ENCODE peak calls at places on chromosome 3, in nine cellular contexts. C is ovary, E is transverse colon, D is HepG2, B is suprapubic skin, I is K562, P is sigmoid colon, S is SK-N-SH, O is tibial nerve. G is an unnamed sample.
A peak's percentile ranks its signal among the peaks of the same experiment; 100 is the strongest.

GRCh38 chr3:45774581-45775505 is 21.5 kb downstream of the SLC6A20 start:
- DNase-seq in C (no peak), E (no peak), D (no peak), B (peak; percentile 55), I (no peak), P (no peak), S (no peak), O (no peak), G (no peak)

GRCh38 chr3:81658322-81658997 is 103.0 kb downstream of the GBE1 start:
- DNase-seq in C (no peak), E (no peak), D (no peak), B (no peak), I (no peak), P (no peak), S (no peak), O (no peak), G (no peak)

GRCh38 chr3:189902230-189903186 is 218.2 kb downstream of the P3H2 start:
- DNase-seq in C (no peak), E (no peak), D (no peak), B (no peak), I (no peak), P (no peak), S (no peak), O (no peak), G (no peak)

GRCh38 chr3:62827550-62827949 is 47.7 kb downstream of the CADPS start:
- DNase-seq in C (no peak), E (no peak), D (no peak), B (no peak), I (no peak), P (no peak), S (no peak), O (no peak), G (no peak)

GRCh38 chr3:59290358-59290757 is 240.5 kb upstream of the CFAP20DC start:
- DNase-seq in C (no peak), E (no peak), D (no peak), B (no peak), I (no peak), P (no peak), S (no peak), O (no peak), G (no peak)

GRCh38 chr3:128493221-128494151 is 485 bp upstream of the GATA2 start:
- DNase-seq in C (no peak), E (no peak), D (no peak), B (peak; percentile 78), I (peak; percentile 38), P (peak; percentile 65), S (peak; percentile 92), O (no peak), G (no peak)

GRCh38 chr3:156158656-156159295 is 38.4 kb downstream of the KCNAB1 start:
- DNase-seq in C (no peak), E (no peak), D (no peak), B (no peak), I (no peak), P (no peak), S (no peak), O (no peak), G (no peak)

GRCh38 chr3:52090620-52091468 is 34.5 kb upstream of the DUSP7 start:
- DNase-seq in C (no peak), E (no peak), D (no peak), B (no peak), I (peak; percentile 23), P (peak; percentile 46), S (no peak), O (no peak), G (no peak)

GRCh38 chr3:20637729-20638128 is 451.7 kb upstream of the SGO1 start:
- DNase-seq in C (no peak), E (no peak), D (no peak), B (no peak), I (no peak), P (no peak), S (no peak), O (no peak), G (no peak)

GRCh38 chr3:183117046-183117445 is 17.8 kb upstream of the MCCC1 start:
- DNase-seq in C (no peak), E (no peak), D (no peak), B (no peak), I (no peak), P (no peak), S (no peak), O (no peak), G (no peak)

GRCh38 chr3:127180859-127181258 is 12.1 kb upstream of the PRR23E start:
- DNase-seq in C (no peak), E (no peak), D (no peak), B (peak; percentile 59), I (no peak), P (peak; percentile 28), S (no peak), O (no peak), G (no peak)

GRCh38 chr3:111151438-111151837 is 79.8 kb downstream of the NECTIN3 start:
- DNase-seq in C (no peak), E (no peak), D (peak; percentile 27), B (no peak), I (no peak), P (no peak), S (no peak), O (no peak), G (no peak)

GRCh38 chr3:31892500-31892899 is 88.6 kb downstream of the OSBPL10 start:
- DNase-seq in C (no peak), E (no peak), D (no peak), B (no peak), I (no peak), P (no peak), S (no peak), O (no peak), G (no peak)
- H3K4me1 ChIP-seq in C (no peaks in the 10 kb centered on the region), E (no peaks in the 10 kb centered on the region), D (peaks cover 12% of the 10 kb centered on the region), B (peaks cover 32% of the 10 kb centered on the region), I (no peaks in the 10 kb centered on the region), P (peaks cover 27% of the 10 kb centered on the region), S (no peaks in the 10 kb centered on the region), O (no peaks in the 10 kb centered on the region), G (no peaks in the 10 kb centered on the region)

GRCh38 chr3:136332302-136332701 is 82.2 kb downstream of the PCCB start:
- DNase-seq in C (no peak), E (no peak), D (no peak), B (no peak), I (no peak), P (no peak), S (no peak), O (no peak), G (no peak)

GRCh38 chr3:136330900-136331299 is 80.8 kb downstream of the PCCB start:
- DNase-seq in C (no peak), E (no peak), D (no peak), B (no peak), I (no peak), P (no peak), S (no peak), O (no peak), G (no peak)

GRCh38 chr3:136336329-136337100 is 86.4 kb downstream of the PCCB start:
- DNase-seq in C (no peak), E (no peak), D (no peak), B (no peak), I (no peak), P (no peak), S (no peak), O (no peak), G (no peak)

GRCh38 chr3:136332776-136333175 is 82.6 kb downstream of the PCCB start:
- DNase-seq in C (peak; percentile 28), E (no peak), D (peak; percentile 24), B (no peak), I (no peak), P (no peak), S (no peak), O (no peak), G (no peak)

GRCh38 chr3:136334209-136334608 is 84.1 kb downstream of the PCCB start:
- DNase-seq in C (no peak), E (no peak), D (no peak), B (no peak), I (no peak), P (no peak), S (no peak), O (no peak), G (no peak)
- TF ChIP-seq EP300 in C (no peak), E (no peak), D (no peak), B (no peak), I (no peak), P (no peak), S (no peak), O (no peak), G (no peak)

GRCh38 chr3:150464684-150465083 is 56.6 kb downstream of the TSC22D2 start:
- DNase-seq in C (no peak), E (no peak), D (no peak), B (no peak), I (no peak), P (no peak), S (no peak), O (no peak), G (no peak)
- H3K27me3 ChIP-seq in C (no peaks in the 10 kb centered on the region), E (no peaks in the 10 kb centered on the region), D (no peaks in the 10 kb centered on the region), B (no peaks in the 10 kb centered on the region), I (no peaks in the 10 kb centered on the region), P (no peaks in the 10 kb centered on the region), S (no peaks in the 10 kb centered on the region), O (no peaks in the 10 kb centered on the region), G (no peaks in the 10 kb centered on the region)

GRCh38 chr3:71433631-71434030 is 149.9 kb downstream of the FOXP1 start:
- DNase-seq in C (no peak), E (no peak), D (no peak), B (no peak), I (no peak), P (no peak), S (no peak), O (no peak), G (no peak)

GRCh38 chr3:71429610-71429988 is 153.9 kb downstream of the FOXP1 start:
- DNase-seq in C (no peak), E (no peak), D (no peak), B (no peak), I (no peak), P (no peak), S (no peak), O (no peak), G (no peak)

GRCh38 chr3:71432044-71432970 is 151.2 kb downstream of the FOXP1 start:
- DNase-seq in C (no peak), E (no peak), D (no peak), B (no peak), I (no peak), P (no peak), S (no peak), O (no peak), G (no peak)

GRCh38 chr3:71428841-71429609 is 154.5 kb downstream of the FOXP1 start:
- DNase-seq in C (peak; percentile 19), E (peak; percentile 36), D (no peak), B (no peak), I (no peak), P (peak; percentile 68), S (no peak), O (no peak), G (no peak)

GRCh38 chr3:71430941-71431552 is 152.5 kb downstream of the FOXP1 start:
- DNase-seq in C (no peak), E (no peak), D (no peak), B (no peak), I (no peak), P (no peak), S (no peak), O (no peak), G (no peak)
- H3K4me1 ChIP-seq in C (peaks cover 14% of the 10 kb centered on the region), E (peaks cover 9% of the 10 kb centered on the region), D (no peaks in the 10 kb centered on the region), B (peaks cover 29% of the 10 kb centered on the region), I (no peaks in the 10 kb centered on the region), P (peaks cover 45% of the 10 kb centered on the region), S (no peaks in the 10 kb centered on the region), O (peaks cover 7% of the 10 kb centered on the region), G (peaks cover 43% of the 10 kb centered on the region)